ENCODE peak calls at places on chromosome 9, in seven cellular contexts. One of them, this sample, is unnamed.

GRCh38 chr9:32644698-32645097 is 9.2 kb upstream of the TAF1L start:
- DNase-seq in IMR-90: peak; percentile 78
- DNase-seq in GM13977: no peak
- DNase-seq in PC-9: peak; percentile 47
- DNase-seq in cardiac muscle cell: no peak
- DNase-seq in OCI-LY7: no peak
- DNase-seq in GM06990: no peak
- DNase-seq in this sample: no peak

GRCh38 chr9:69276775-69277174 is 48.2 kb upstream of the ENTREP1 start:
- DNase-seq in GM06990: no peak
- DNase-seq in OCI-LY7: no peak
- DNase-seq in cardiac muscle cell: no peak
- DNase-seq in IMR-90: no peak
- DNase-seq in PC-9: no peak
- DNase-seq in GM13977: no peak
- DNase-seq in this sample: no peak

GRCh38 chr9:33817327-33818166 is 587 bp downstream of the UBE2R2 start:
- DNase-seq in GM13977: peak; percentile 69
- DNase-seq in PC-9: peak; percentile 38
- DNase-seq in IMR-90: peak; percentile 70
- DNase-seq in cardiac muscle cell: peak; percentile 77
- DNase-seq in GM06990: peak; percentile 79
- DNase-seq in OCI-LY7: peak; percentile 66
- DNase-seq in this sample: peak; percentile 62

GRCh38 chr9:88005146-88005750 is 30.9 kb upstream of the CDK20 start:
- DNase-seq in cardiac muscle cell: no peak
- DNase-seq in OCI-LY7: no peak
- DNase-seq in GM06990: no peak
- DNase-seq in GM13977: no peak
- DNase-seq in IMR-90: no peak
- DNase-seq in PC-9: no peak
- DNase-seq in this sample: no peak

GRCh38 chr9:78325343-78325742 is 28.4 kb downstream of the PSAT1 start:
- DNase-seq in IMR-90: peak; percentile 27
- DNase-seq in PC-9: no peak
- DNase-seq in GM06990: no peak
- DNase-seq in OCI-LY7: no peak
- DNase-seq in cardiac muscle cell: peak; percentile 80
- DNase-seq in GM13977: no peak
- DNase-seq in this sample: no peak

GRCh38 chr9:112823257-112823656 is 67.4 kb downstream of the SLC46A2 start:
- DNase-seq in cardiac muscle cell: no peak
- DNase-seq in PC-9: no peak
- DNase-seq in IMR-90: no peak
- DNase-seq in GM06990: no peak
- DNase-seq in GM13977: no peak
- DNase-seq in OCI-LY7: no peak
- DNase-seq in this sample: no peak

GRCh38 chr9:136697821-136698526 is 10.7 kb upstream of the AGPAT2 start:
- DNase-seq in GM06990: no peak
- DNase-seq in cardiac muscle cell: no peak
- DNase-seq in PC-9: no peak
- DNase-seq in IMR-90: no peak
- DNase-seq in OCI-LY7: no peak
- DNase-seq in GM13977: no peak
- DNase-seq in this sample: no peak

GRCh38 chr9:73149371-73150067 is 2.1 kb upstream of the ANXA1 start:
- DNase-seq in OCI-LY7: no peak
- DNase-seq in GM13977: peak; percentile 27
- DNase-seq in IMR-90: peak; percentile 92
- DNase-seq in cardiac muscle cell: no peak
- DNase-seq in GM06990: peak; percentile 22
- DNase-seq in PC-9: no peak
- DNase-seq in this sample: peak; percentile 42

GRCh38 chr9:107895524-107896001 is 406.0 kb upstream of the KLF4 start:
- DNase-seq in IMR-90: peak; percentile 50
- DNase-seq in OCI-LY7: no peak
- DNase-seq in cardiac muscle cell: no peak
- DNase-seq in GM13977: no peak
- DNase-seq in PC-9: no peak
- DNase-seq in GM06990: no peak
- DNase-seq in this sample: no peak

GRCh38 chr9:93301911-93302525 is 118.1 kb downstream of the WNK2 start:
- DNase-seq in GM06990: no peak
- DNase-seq in OCI-LY7: no peak
- DNase-seq in PC-9: no peak
- DNase-seq in GM13977: peak; percentile 28
- DNase-seq in IMR-90: no peak
- DNase-seq in cardiac muscle cell: no peak
- DNase-seq in this sample: no peak

GRCh38 chr9:134724231-134724911 is 82.8 kb downstream of the COL5A1 start:
- DNase-seq in OCI-LY7: no peak
- DNase-seq in cardiac muscle cell: no peak
- DNase-seq in PC-9: no peak
- DNase-seq in GM13977: no peak
- DNase-seq in GM06990: no peak
- DNase-seq in IMR-90: peak; percentile 55
- DNase-seq in this sample: no peak

GRCh38 chr9:5044160-5044559 is 59.1 kb downstream of the JAK2 start:
- DNase-seq in GM13977: no peak
- DNase-seq in cardiac muscle cell: no peak
- DNase-seq in IMR-90: no peak
- DNase-seq in OCI-LY7: no peak
- DNase-seq in GM06990: no peak
- DNase-seq in PC-9: no peak
- DNase-seq in this sample: no peak

GRCh38 chr9:131982683-131983239 is 96.9 kb downstream of the MED27 start:
- DNase-seq in PC-9: no peak
- DNase-seq in OCI-LY7: no peak
- DNase-seq in GM13977: peak; percentile 17
- DNase-seq in GM06990: no peak
- DNase-seq in cardiac muscle cell: no peak
- DNase-seq in IMR-90: peak; percentile 36
- DNase-seq in this sample: no peak

GRCh38 chr9:132826131-132826530 is 52.0 kb downstream of the AK8 start:
- DNase-seq in OCI-LY7: no peak
- DNase-seq in PC-9: no peak
- DNase-seq in GM13977: no peak
- DNase-seq in GM06990: no peak
- DNase-seq in cardiac muscle cell: no peak
- DNase-seq in IMR-90: no peak
- DNase-seq in this sample: no peak

GRCh38 chr9:69936427-69936826 is 107.2 kb upstream of the MAMDC2 start:
- DNase-seq in IMR-90: peak; percentile 93
- DNase-seq in OCI-LY7: no peak
- DNase-seq in PC-9: no peak
- DNase-seq in GM13977: no peak
- DNase-seq in cardiac muscle cell: no peak
- DNase-seq in GM06990: no peak
- DNase-seq in this sample: no peak

GRCh38 chr9:33022303-33022702 is 2.8 kb upstream of the DNAJA1 start:
- DNase-seq in IMR-90: no peak
- DNase-seq in GM13977: no peak
- DNase-seq in PC-9: no peak
- DNase-seq in GM06990: no peak
- DNase-seq in cardiac muscle cell: no peak
- DNase-seq in OCI-LY7: no peak
- DNase-seq in this sample: no peak

GRCh38 chr9:114487607-114488300 is 17.5 kb downstream of the WHRN start:
- DNase-seq in GM06990: no peak
- DNase-seq in OCI-LY7: peak; percentile 77
- DNase-seq in IMR-90: peak; percentile 69
- DNase-seq in PC-9: peak; percentile 71
- DNase-seq in cardiac muscle cell: peak; percentile 80
- DNase-seq in GM13977: peak; percentile 63
- DNase-seq in this sample: peak; percentile 73

GRCh38 chr9:70420267-70421019 is 6.0 kb upstream of the KLF9 start:
- DNase-seq in GM06990: no peak
- DNase-seq in GM13977: peak; percentile 23
- DNase-seq in IMR-90: peak; percentile 82
- DNase-seq in cardiac muscle cell: peak; percentile 69
- DNase-seq in OCI-LY7: peak; percentile 19
- DNase-seq in PC-9: peak; percentile 72
- DNase-seq in this sample: peak; percentile 68

GRCh38 chr9:18820566-18821095 is 212.4 kb downstream of the SAXO1 start:
- DNase-seq in GM06990: no peak
- DNase-seq in OCI-LY7: no peak
- DNase-seq in IMR-90: peak; percentile 31
- DNase-seq in GM13977: no peak
- DNase-seq in PC-9: no peak
- DNase-seq in cardiac muscle cell: no peak
- DNase-seq in this sample: no peak

GRCh38 chr9:18824095-18824666 is 208.8 kb downstream of the SAXO1 start:
- DNase-seq in cardiac muscle cell: no peak
- DNase-seq in OCI-LY7: no peak
- DNase-seq in GM13977: no peak
- DNase-seq in PC-9: no peak
- DNase-seq in GM06990: no peak
- DNase-seq in IMR-90: no peak
- DNase-seq in this sample: no peak

GRCh38 chr9:18822850-18823249 is 210.2 kb downstream of the SAXO1 start:
- DNase-seq in OCI-LY7: no peak
- DNase-seq in IMR-90: no peak
- DNase-seq in cardiac muscle cell: no peak
- DNase-seq in GM06990: no peak
- DNase-seq in PC-9: no peak
- DNase-seq in GM13977: no peak
- DNase-seq in this sample: no peak

GRCh38 chr9:18821794-18822193 is 211.2 kb downstream of the SAXO1 start:
- DNase-seq in OCI-LY7: no peak
- DNase-seq in GM06990: no peak
- DNase-seq in cardiac muscle cell: no peak
- DNase-seq in GM13977: no peak
- DNase-seq in IMR-90: peak; percentile 52
- DNase-seq in PC-9: no peak
- DNase-seq in this sample: no peak

GRCh38 chr9:18819418-18819817 is 213.6 kb downstream of the SAXO1 start:
- DNase-seq in GM13977: no peak
- DNase-seq in IMR-90: no peak
- DNase-seq in GM06990: no peak
- DNase-seq in OCI-LY7: no peak
- DNase-seq in PC-9: no peak
- DNase-seq in cardiac muscle cell: no peak
- DNase-seq in this sample: no peak
- TF ChIP-seq CTCF in GM13977: no peak
- TF ChIP-seq CTCF in IMR-90: no peak
- TF ChIP-seq CTCF in GM06990: no peak
- TF ChIP-seq CTCF in OCI-LY7: no peak
- TF ChIP-seq CTCF in PC-9: no peak
- TF ChIP-seq CTCF in cardiac muscle cell: no peak
- TF ChIP-seq CTCF in this sample: no peak

GRCh38 chr9:19641046-19641445 is 147.8 kb downstream of the SLC24A2 start:
- DNase-seq in cardiac muscle cell: peak; percentile 15
- DNase-seq in OCI-LY7: no peak
- DNase-seq in PC-9: no peak
- DNase-seq in GM06990: no peak
- DNase-seq in GM13977: no peak
- DNase-seq in IMR-90: no peak
- DNase-seq in this sample: no peak

GRCh38 chr9:19643875-19644274 is 145.0 kb downstream of the SLC24A2 start:
- DNase-seq in OCI-LY7: no peak
- DNase-seq in GM06990: no peak
- DNase-seq in PC-9: no peak
- DNase-seq in cardiac muscle cell: no peak
- DNase-seq in GM13977: no peak
- DNase-seq in IMR-90: no peak
- DNase-seq in this sample: no peak

GRCh38 chr9:19637084-19637483 is 151.8 kb downstream of the SLC24A2 start:
- DNase-seq in OCI-LY7: no peak
- DNase-seq in GM06990: no peak
- DNase-seq in cardiac muscle cell: no peak
- DNase-seq in PC-9: no peak
- DNase-seq in IMR-90: no peak
- DNase-seq in GM13977: no peak
- DNase-seq in this sample: no peak

GRCh38 chr9:19640023-19640422 is 148.8 kb downstream of the SLC24A2 start:
- DNase-seq in OCI-LY7: no peak
- DNase-seq in GM06990: no peak
- DNase-seq in PC-9: no peak
- DNase-seq in GM13977: no peak
- DNase-seq in IMR-90: no peak
- DNase-seq in cardiac muscle cell: no peak
- DNase-seq in this sample: no peak

GRCh38 chr9:19642256-19642655 is 146.6 kb downstream of the SLC24A2 start:
- DNase-seq in IMR-90: no peak
- DNase-seq in OCI-LY7: no peak
- DNase-seq in cardiac muscle cell: no peak
- DNase-seq in GM13977: no peak
- DNase-seq in PC-9: no peak
- DNase-seq in GM06990: no peak
- DNase-seq in this sample: no peak
- TF ChIP-seq CTCF in IMR-90: no peak
- TF ChIP-seq CTCF in OCI-LY7: no peak
- TF ChIP-seq CTCF in cardiac muscle cell: no peak
- TF ChIP-seq CTCF in GM13977: peak; percentile 12
- TF ChIP-seq CTCF in PC-9: no peak
- TF ChIP-seq CTCF in GM06990: peak; percentile 4
- TF ChIP-seq CTCF in this sample: no peak

GRCh38 chr9:126914458-126915280 is at the start of gene RALGPS1:
- DNase-seq in GM06990: peak; percentile 96
- DNase-seq in GM13977: peak; percentile 99
- DNase-seq in PC-9: peak; percentile 98
- DNase-seq in cardiac muscle cell: peak; percentile 98
- DNase-seq in OCI-LY7: peak; percentile 95
- DNase-seq in IMR-90: peak; percentile 94
- DNase-seq in this sample: peak; percentile 92

GRCh38 chr9:126915846-126916543 is 1.4 kb downstream of the RALGPS1 start:
- DNase-seq in GM13977: no peak
- DNase-seq in GM06990: no peak
- DNase-seq in OCI-LY7: no peak
- DNase-seq in cardiac muscle cell: no peak
- DNase-seq in IMR-90: no peak
- DNase-seq in PC-9: peak; percentile 4
- DNase-seq in this sample: no peak

GRCh38 chr9:126919193-126919592 is 4.6 kb downstream of the RALGPS1 start:
- DNase-seq in PC-9: no peak
- DNase-seq in GM13977: no peak
- DNase-seq in GM06990: no peak
- DNase-seq in cardiac muscle cell: no peak
- DNase-seq in IMR-90: no peak
- DNase-seq in OCI-LY7: no peak
- DNase-seq in this sample: no peak

GRCh38 chr9:126915281-126915816 is 767 bp downstream of the RALGPS1 start:
- DNase-seq in OCI-LY7: peak; percentile 61
- DNase-seq in cardiac muscle cell: peak; percentile 41
- DNase-seq in IMR-90: no peak
- DNase-seq in GM13977: no peak
- DNase-seq in GM06990: peak; percentile 26
- DNase-seq in PC-9: peak; percentile 87
- DNase-seq in this sample: peak; percentile 39

GRCh38 chr9:126916909-126917308 is 2.3 kb downstream of the RALGPS1 start:
- DNase-seq in GM13977: no peak
- DNase-seq in cardiac muscle cell: no peak
- DNase-seq in PC-9: no peak
- DNase-seq in IMR-90: no peak
- DNase-seq in OCI-LY7: peak; percentile 30
- DNase-seq in GM06990: no peak
- DNase-seq in this sample: no peak
- TF ChIP-seq CTCF in GM13977: peak; percentile 13
- TF ChIP-seq CTCF in cardiac muscle cell: no peak
- TF ChIP-seq CTCF in PC-9: no peak
- TF ChIP-seq CTCF in IMR-90: no peak
- TF ChIP-seq CTCF in OCI-LY7: peak; percentile 50
- TF ChIP-seq CTCF in GM06990: peak; percentile 28
- TF ChIP-seq CTCF in this sample: no peak

GRCh38 chr9:90053027-90053426 is 448.2 kb downstream of the GADD45G start:
- DNase-seq in PC-9: no peak
- DNase-seq in GM06990: no peak
- DNase-seq in cardiac muscle cell: no peak
- DNase-seq in IMR-90: no peak
- DNase-seq in OCI-LY7: peak; percentile 29
- DNase-seq in GM13977: no peak
- DNase-seq in this sample: peak; percentile 55
- TF ChIP-seq CTCF in PC-9: peak; percentile 40
- TF ChIP-seq CTCF in GM06990: peak; percentile 36
- TF ChIP-seq CTCF in cardiac muscle cell: no peak
- TF ChIP-seq CTCF in IMR-90: no peak
- TF ChIP-seq CTCF in OCI-LY7: peak; percentile 70
- TF ChIP-seq CTCF in GM13977: peak; percentile 30
- TF ChIP-seq CTCF in this sample: peak; percentile 27

This sample was measured in activated CD8-positive, alpha-beta T cell treated with anti-CD3 and anti-CD28 coated beads for 36 hours.